ENCODE peak calls at places on chromosomes 3 and 15, in seven cellular contexts. H, O, R, T, X, Y and A are unnamed samples.

GRCh38 chr3:180898572-180898971 is 13.9 kb upstream of the FXR1 start:
- DNase-seq in T (no peak), H (no peak), X (no peak), Y (no peak), R (no peak), O (no peak), A (no peak)

GRCh38 chr3:23748398-23749110 is 57.2 kb upstream of the UBE2E1 start:
- DNase-seq in Y (no peak), H (no peak), R (no peak), O (no peak), T (no peak), X (no peak), A (no peak)

GRCh38 chr15:90871716-90872480 is 3.5 kb downstream of the FURIN start:
- DNase-seq in H (no peak), O (peak), R (peak), Y (no peak), T (no peak), X (peak), A (no peak)

GRCh38 chr3:51622868-51623267 is 48.2 kb upstream of the TEX264 start:
- DNase-seq in H (no peak), Y (no peak), O (no peak), X (no peak), R (no peak), T (peak), A (no peak)

GRCh38 chr3:23442598-23443383 is 239.7 kb downstream of the UBE2E2 start:
- DNase-seq in R (no peak), X (no peak), H (no peak), O (no peak), Y (no peak), T (peak), A (no peak)

GRCh38 chr3:121998030-121998580 is 23.9 kb downstream of the ILDR1 start:
- DNase-seq in X (no peak), T (peak), R (no peak), H (no peak), O (no peak), Y (no peak), A (no peak)

GRCh38 chr3:184907941-184908649 is 96.1 kb downstream of the VPS8 start:
- DNase-seq in X (no peak), R (peak), O (peak), Y (no peak), T (no peak), H (no peak), A (no peak)

GRCh38 chr3:87811953-87812352 is 246.9 kb downstream of the CGGBP1 start:
- DNase-seq in R (no peak), O (no peak), T (no peak), Y (no peak), X (no peak), H (no peak), A (no peak)

GRCh38 chr3:33897306-33897705 is 98.9 kb downstream of the PDCD6IP start:
- DNase-seq in O (no peak), Y (no peak), T (no peak), H (no peak), R (no peak), X (no peak), A (no peak)

GRCh38 chr3:117681619-117682018 is 972.0 kb downstream of the TUSC7 start:
- DNase-seq in T (peak), Y (no peak), R (no peak), O (no peak), H (no peak), X (peak), A (no peak)

GRCh38 chr15:31801152-31801551 is 229.2 kb upstream of the CHRNA7 start:
- DNase-seq in H (no peak), R (no peak), Y (no peak), O (no peak), X (peak), T (no peak), A (no peak)
- H3K27ac ChIP-seq in H (no peak), R (no peak), Y (no peak), O (no peak), X (no peak), T (no peak), A (no peak)

DNA sequence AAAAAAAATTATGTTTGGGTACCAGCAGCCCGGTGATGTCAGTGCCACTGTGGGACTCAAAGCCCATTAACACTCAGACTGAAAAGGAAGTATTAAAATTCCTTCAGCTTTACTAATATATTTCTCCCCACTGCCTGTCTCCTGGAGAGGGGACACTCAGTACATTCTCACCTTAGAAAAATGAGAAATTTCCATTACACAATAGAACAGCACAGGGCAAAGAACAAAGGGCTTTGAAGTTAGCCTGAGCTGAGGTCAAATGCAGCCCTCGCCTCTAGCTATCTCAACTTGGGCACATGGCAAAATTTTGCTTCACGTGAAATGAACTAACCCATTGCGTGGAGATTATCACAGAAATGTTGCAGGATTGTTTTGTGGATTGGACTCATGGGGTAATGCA is 80.8 kb downstream of the RARB start:
- DNase-seq in O (no peak), H (no peak), X (no peak), R (no peak), T (peak), Y (no peak), A (no peak)
- H3K27ac ChIP-seq in O (no peak), H (no peak), X (no peak), R (no peak), T (peak), Y (no peak), A (no peak)

GRCh38 chr3:82087958-82088357 is 326.5 kb upstream of the GBE1 start:
- DNase-seq in Y (no peak), X (peak), T (peak), H (no peak), O (no peak), R (no peak), A (no peak)
- H3K27ac ChIP-seq in Y (no peak), X (no peak), T (peak), H (no peak), O (no peak), R (no peak), A (no peak)

GRCh38 chr3:99702953-99703352 is 64.6 kb downstream of the COL8A1 start:
- DNase-seq in H (no peak), O (no peak), R (no peak), X (no peak), T (peak), Y (no peak), A (no peak)
- H3K27ac ChIP-seq in H (no peak), O (no peak), R (no peak), X (no peak), T (peak), Y (no peak), A (no peak)

GRCh38 chr3:151877269-151877668 is 3.8 kb downstream of the SUCNR1 start:
- DNase-seq in R (no peak), T (no peak), H (no peak), O (no peak), Y (no peak), X (no peak), A (no peak)
- H3K27ac ChIP-seq in R (no peak), T (no peak), H (no peak), O (no peak), Y (no peak), X (no peak), A (no peak)

GRCh38 chr15:98123834-98124233 is 163.3 kb downstream of the ARRDC4 start:
- DNase-seq in H (no peak), R (no peak), O (no peak), X (peak), T (no peak), Y (no peak), A (no peak)
- H3K27ac ChIP-seq in H (no peak), R (no peak), O (no peak), X (peak), T (no peak), Y (no peak), A (no peak)

GRCh38 chr3:152403632-152404066 is 134.9 kb downstream of the MBNL1 start:
- DNase-seq in H (no peak), T (peak), Y (no peak), O (no peak), X (no peak), R (no peak), A (no peak)

GRCh38 chr3:152402698-152403456 is 134.1 kb downstream of the MBNL1 start:
- DNase-seq in H (no peak), Y (no peak), T (peak), O (no peak), R (no peak), X (no peak), A (no peak)

GRCh38 chr3:152405915-152406802 is 137.4 kb downstream of the MBNL1 start:
- DNase-seq in R (no peak), H (no peak), Y (no peak), T (peak), O (no peak), X (peak), A (no peak)

GRCh38 chr3:152400912-152401311 is 132.2 kb downstream of the MBNL1 start:
- DNase-seq in O (no peak), Y (no peak), R (no peak), T (peak), H (no peak), X (no peak), A (no peak)

GRCh38 chr3:152404976-152405375 is 136.2 kb downstream of the MBNL1 start:
- DNase-seq in T (no peak), H (no peak), Y (no peak), X (no peak), O (no peak), R (no peak), A (no peak)
- H3K27ac ChIP-seq in T (no peak), H (no peak), Y (no peak), X (no peak), O (no peak), R (no peak), A (peak)

DNA sequence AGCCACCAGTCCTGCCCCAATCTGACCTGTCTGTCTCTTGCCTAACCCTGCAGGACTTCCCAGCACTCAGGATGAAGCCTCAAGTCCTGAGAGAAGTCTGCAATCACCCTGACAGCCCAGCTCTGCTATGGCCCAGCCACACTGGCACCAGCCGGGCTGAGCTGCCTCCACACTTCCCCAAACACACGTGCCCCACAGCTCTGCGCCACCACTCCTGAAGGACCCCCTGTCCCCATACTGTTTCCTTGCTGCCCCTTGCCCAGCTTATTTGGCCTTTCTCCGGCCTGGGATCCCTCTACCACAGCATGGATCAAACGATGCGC is 76.6 kb downstream of the TBC1D2B start:
- DNase-seq in Y (no peak), X (no peak), R (no peak), H (no peak), O (no peak), T (no peak), A (no peak)
- H3K27ac ChIP-seq in Y (no peak), X (peak), R (no peak), H (no peak), O (no peak), T (no peak), A (no peak)

GRCh38 chr15:85045615-85046014 is 64.0 kb downstream of the PDE8A start:
- DNase-seq in O (no peak), T (no peak), H (no peak), X (no peak), R (no peak), Y (no peak), A (no peak)
- H3K27ac ChIP-seq in O (no peak), T (no peak), H (no peak), X (no peak), R (no peak), Y (no peak), A (no peak)

DNA sequence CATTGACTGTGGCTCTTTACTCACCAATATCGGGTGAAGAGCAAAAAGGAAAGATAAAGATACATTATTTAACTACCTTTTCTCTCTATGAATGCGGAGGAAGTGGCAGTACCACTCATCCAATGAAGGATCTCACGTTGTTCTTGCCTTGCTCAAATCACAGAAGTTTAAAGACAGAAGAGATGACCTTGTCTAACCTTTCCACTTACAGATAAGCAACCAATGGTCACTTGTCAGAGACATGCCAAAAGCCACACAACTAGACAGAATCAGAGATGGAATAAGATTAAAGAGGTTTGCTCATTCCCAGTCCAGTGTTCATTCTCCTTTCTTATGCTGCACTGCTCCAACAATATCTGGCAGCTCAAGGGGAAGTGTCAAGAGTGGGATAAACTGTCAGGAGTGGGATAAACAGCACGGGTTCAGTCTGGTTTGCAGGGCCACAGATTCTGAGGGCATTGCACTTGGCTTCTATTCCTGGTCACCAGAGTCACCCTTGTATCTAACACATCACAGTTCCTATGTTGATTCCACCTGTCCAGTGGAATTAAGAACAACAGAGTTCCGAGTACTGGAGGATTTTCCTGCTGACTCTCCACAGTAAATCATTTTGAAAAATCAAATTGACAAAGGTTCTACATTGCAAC is 6.7 kb downstream of the VPS13C start:
- DNase-seq in R (no peak), H (no peak), Y (no peak), T (no peak), X (no peak), O (no peak), A (no peak)
- H3K27ac ChIP-seq in R (no peak), H (no peak), Y (no peak), T (no peak), X (no peak), O (no peak), A (no peak)